ENCODE peak calls at places on chromosomes 3 and 15, in six cellular contexts. Y is left lung, T is BE2C, N is brain microvascular endothelial cell, L is stomach, B is foreskin fibroblast. D is an unnamed sample.

GRCh38 chr15:44427756-44428724 is 611 bp downstream of the CTDSPL2 start:
- DNase-seq in Y (no peak), T (peak; percentile 76), N (no peak), L (peak; percentile 74), B (no peak), D (peak; percentile 9)

GRCh38 chr15:46815765-46816164 is 901.5 kb upstream of the SEMA6D start:
- DNase-seq in Y (no peak), T (peak; percentile 14), N (no peak), L (peak; percentile 26), B (peak; percentile 6), D (no peak)

GRCh38 chr3:129996073-129996472 is 21.6 kb downstream of the TRH start:
- DNase-seq in Y (no peak), T (no peak), N (no peak), L (no peak), B (no peak), D (no peak)

GRCh38 chr3:9778518-9779129 is 8.9 kb upstream of the CAMK1 start:
- DNase-seq in Y (no peak), T (no peak), N (no peak), L (no peak), B (peak; percentile 75), D (no peak)

GRCh38 chr15:34610388-34610787 is 26.9 kb upstream of the GOLGA8B start:
- DNase-seq in Y (no peak), T (no peak), N (peak; percentile 2), L (no peak), B (peak; percentile 29), D (no peak)

GRCh38 chr3:58973796-58974195 is 76.0 kb downstream of the CFAP20DC start:
- DNase-seq in Y (no peak), T (no peak), N (peak; percentile 86), L (no peak), B (peak; percentile 34), D (no peak)

GRCh38 chr3:46558184-46559029 is 7.7 kb downstream of the LRRC2 start:
- DNase-seq in Y (peak; percentile 84), T (peak; percentile 10), N (peak; percentile 65), L (peak; percentile 94), B (peak; percentile 94), D (peak; percentile 59)

GRCh38 chr3:51686512-51687215 is 15.6 kb downstream of the TEX264 start:
- DNase-seq in Y (peak; percentile 66), T (no peak), N (no peak), L (peak; percentile 55), B (peak; percentile 58), D (peak; percentile 12)

GRCh38 chr15:37880009-37880834 is 54.2 kb upstream of the TMCO5A start:
- DNase-seq in Y (no peak), T (peak; percentile 43), N (peak; percentile 44), L (no peak), B (peak; percentile 80), D (peak; percentile 60)

GRCh38 chr3:108031893-108032292 is 58.9 kb downstream of the CD47 start:
- DNase-seq in Y (no peak), T (no peak), N (no peak), L (no peak), B (peak; percentile 37), D (no peak)

GRCh38 chr3:178705925-178706324 is 169.7 kb downstream of the KCNMB2 start:
- DNase-seq in Y (no peak), T (no peak), N (peak; percentile 36), L (no peak), B (peak; percentile 77), D (peak; percentile 8)

GRCh38 chr3:72818092-72818721 is 30.0 kb downstream of the SHQ1 start:
- DNase-seq in Y (no peak), T (peak; percentile 27), N (peak; percentile 11), L (no peak), B (peak; percentile 58), D (no peak)

GRCh38 chr3:39780352-39780751 is 29.1 kb upstream of the MYRIP start:
- DNase-seq in Y (no peak), T (no peak), N (no peak), L (no peak), B (no peak), D (no peak)

GRCh38 chr3:8303466-8303865 is 198.2 kb upstream of the LMCD1 start:
- DNase-seq in Y (no peak), T (peak; percentile 55), N (no peak), L (no peak), B (peak; percentile 19), D (no peak)

GRCh38 chr3:186775999-186776398 is 7.4 kb upstream of the EIF4A2 start:
- DNase-seq in Y (no peak), T (peak; percentile 14), N (no peak), L (no peak), B (no peak), D (no peak)

GRCh38 chr3:186772281-186772885 is 11.0 kb upstream of the EIF4A2 start:
- DNase-seq in Y (no peak), T (peak; percentile 18), N (no peak), L (no peak), B (peak; percentile 25), D (no peak)

GRCh38 chr3:186772886-186773417 is 10.4 kb upstream of the EIF4A2 start:
- DNase-seq in Y (peak; percentile 88), T (peak; percentile 72), N (no peak), L (peak; percentile 60), B (peak; percentile 85), D (no peak)
- H3K4me3 ChIP-seq in Y (peak overlapping the region; percentile 46), T (peak overlapping the region; percentile 54), N (peak overlapping the region; percentile 50), L (peak overlapping the region; percentile 52), B (peak overlapping the region; percentile 42), D (peak overlapping the region; percentile 42)

DNA sequence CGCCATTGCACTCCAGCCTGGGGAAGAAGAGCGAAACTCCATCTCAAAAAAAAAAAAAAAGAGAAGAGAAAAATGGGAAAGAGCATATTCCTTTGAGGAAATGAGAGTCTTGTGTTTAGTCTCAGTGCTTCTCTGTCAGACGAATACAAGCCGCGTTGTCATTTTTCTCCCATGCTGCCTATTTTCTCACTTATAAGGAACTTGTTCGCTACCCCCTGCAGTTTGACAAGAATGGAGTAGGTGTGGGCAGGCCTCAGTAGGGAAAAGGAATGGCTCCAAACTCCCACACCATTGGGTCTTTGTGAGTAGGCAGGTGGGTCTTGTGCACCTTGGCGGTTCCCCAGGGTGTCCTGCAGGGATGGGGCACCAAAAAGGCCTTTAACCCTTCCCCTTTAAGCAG is 6.5 kb downstream of the GPR160 start:
- DNase-seq in Y (no peak), T (no peak), N (no peak), L (no peak), B (no peak), D (no peak)
- H3K4me3 ChIP-seq in Y (no peak overlapping the region), T (no peak overlapping the region), N (no peak overlapping the region), L (no peak overlapping the region), B (no peak overlapping the region), D (no peak overlapping the region)

GRCh38 chr15:41557673-41558399 is 1.2 kb upstream of the TYRO3 start:
- DNase-seq in Y (peak; percentile 63), T (peak; percentile 92), N (peak; percentile 47), L (peak; percentile 69), B (peak; percentile 87), D (no peak)
- H3K4me3 ChIP-seq in Y (no peak overlapping the region), T (peak overlapping the region; percentile 74), N (peak overlapping the region; percentile 59), L (peak overlapping the region; percentile 74), B (peak overlapping the region; percentile 65), D (peak overlapping the region; percentile 67)

GRCh38 chr15:72460393-72460792 is 13.7 kb upstream of the ARIH1 start:
- DNase-seq in Y (no peak), T (no peak), N (no peak), L (no peak), B (no peak), D (no peak)

GRCh38 chr15:72468103-72468502 is 6.0 kb upstream of the ARIH1 start:
- DNase-seq in Y (no peak), T (no peak), N (no peak), L (no peak), B (no peak), D (no peak)

GRCh38 chr15:72463702-72464101 is 10.4 kb upstream of the ARIH1 start:
- DNase-seq in Y (no peak), T (no peak), N (no peak), L (no peak), B (no peak), D (no peak)

GRCh38 chr15:72464251-72464650 is 9.9 kb upstream of the ARIH1 start:
- DNase-seq in Y (no peak), T (no peak), N (no peak), L (no peak), B (no peak), D (no peak)
- H3K4me3 ChIP-seq in Y (no peak overlapping the region), T (no peak overlapping the region), N (no peak overlapping the region), L (no peak overlapping the region), B (no peak overlapping the region), D (no peak overlapping the region)